ENCODE peak calls at places on chromosomes 3 and 15, in six cellular contexts. X is prostate gland, H is body of pancreas, F is ovary, R is A673, J is left lung. Y is an unnamed sample.
A peak's percentile ranks its signal among the peaks of the same experiment; 100 is the strongest.

GRCh38 chr3:49883992-49884391 is 14.3 kb upstream of the CAMKV start:
- DNase-seq in X (no peak), H (no peak), F (no peak), R (no peak), J (no peak), Y (no peak)

GRCh38 chr3:37935290-37935668 is 55.3 kb upstream of the VILL start:
- DNase-seq in X (no peak), H (no peak), F (no peak), R (no peak), J (no peak), Y (no peak)

GRCh38 chr3:73813291-73813977 is 188.7 kb upstream of the PDZRN3 start:
- DNase-seq in X (peak; percentile 21), H (no peak), F (no peak), R (peak; percentile 29), J (no peak), Y (peak; percentile 56)

GRCh38 chr15:39358441-39359041 is 222.3 kb upstream of the THBS1 start:
- DNase-seq in X (no peak), H (peak; percentile 51), F (peak; percentile 50), R (no peak), J (no peak), Y (no peak)

GRCh38 chr3:20400281-20400680 is 214.3 kb upstream of the SGO1 start:
- DNase-seq in X (no peak), H (no peak), F (no peak), R (no peak), J (no peak), Y (no peak)

GRCh38 chr15:39608741-39609140 is 27.9 kb downstream of the THBS1 start:
- DNase-seq in X (no peak), H (no peak), F (no peak), R (no peak), J (no peak), Y (no peak)

GRCh38 chr3:4974154-4974553 is 5.1 kb upstream of the BHLHE40 start:
- DNase-seq in X (no peak), H (no peak), F (no peak), R (no peak), J (no peak), Y (no peak)

GRCh38 chr3:126573492-126574117 is 14.9 kb upstream of the C3orf22 start:
- DNase-seq in X (no peak), H (no peak), F (no peak), R (no peak), J (peak; percentile 78), Y (peak; percentile 77)

GRCh38 chr3:71542548-71543370 is 40.8 kb downstream of the FOXP1 start:
- DNase-seq in X (peak; percentile 84), H (peak; percentile 36), F (peak; percentile 66), R (peak; percentile 80), J (peak; percentile 86), Y (peak; percentile 46)

GRCh38 chr15:33086500-33087141 is 107.9 kb downstream of the FMN1 start:
- DNase-seq in X (no peak), H (no peak), F (no peak), R (peak; percentile 60), J (no peak), Y (no peak)

GRCh38 chr15:90879730-90880366 is 4.5 kb upstream of the FES start:
- DNase-seq in X (no peak), H (no peak), F (no peak), R (no peak), J (peak; percentile 72), Y (no peak)

GRCh38 chr3:73765878-73766564 is 141.3 kb upstream of the PDZRN3 start:
- DNase-seq in X (no peak), H (no peak), F (no peak), R (no peak), J (no peak), Y (no peak)

GRCh38 chr3:62817678-62818077 is 57.5 kb downstream of the CADPS start:
- DNase-seq in X (no peak), H (no peak), F (no peak), R (no peak), J (no peak), Y (no peak)

GRCh38 chr3:16243706-16244490 is 20.8 kb downstream of the DPH3 start:
- DNase-seq in X (no peak), H (peak; percentile 17), F (no peak), R (peak; percentile 30), J (no peak), Y (no peak)

GRCh38 chr3:73140772-73141434 is 79.4 kb downstream of the EBLN2 start:
- DNase-seq in X (no peak), H (no peak), F (peak; percentile 46), R (no peak), J (no peak), Y (no peak)

GRCh38 chr15:61228025-61228901 is 839 bp downstream of the RORA start:
- DNase-seq in X (no peak), H (no peak), F (peak; percentile 47), R (peak; percentile 25), J (peak; percentile 72), Y (peak; percentile 26)

GRCh38 chr3:58463181-58463941 is 28.5 kb upstream of the KCTD6 start:
- DNase-seq in X (peak; percentile 63), H (peak; percentile 76), F (peak; percentile 58), R (peak; percentile 76), J (peak; percentile 87), Y (peak; percentile 70)

GRCh38 chr3:127406309-127407025 is 118.6 kb upstream of the PRR20G start:
- DNase-seq in X (no peak), H (no peak), F (peak; percentile 17), R (peak; percentile 23), J (no peak), Y (no peak)

GRCh38 chr3:195212033-195212748 is 58.8 kb downstream of the XXYLT1 start:
- DNase-seq in X (no peak), H (no peak), F (no peak), R (no peak), J (peak; percentile 49), Y (no peak)

GRCh38 chr15:92810418-92811138 is 89.5 kb upstream of the CHD2 start:
- DNase-seq in X (peak; percentile 79), H (peak; percentile 84), F (peak; percentile 83), R (no peak), J (no peak), Y (peak; percentile 55)

GRCh38 chr15:41869770-41870688 is 23.8 kb downstream of the SPTBN5 start:
- DNase-seq in X (no peak), H (no peak), F (no peak), R (no peak), J (no peak), Y (no peak)

GRCh38 chr15:77384086-77384485 is 35.8 kb downstream of the PEAK1 start:
- DNase-seq in X (no peak), H (no peak), F (no peak), R (no peak), J (no peak), Y (no peak)

GRCh38 chr3:51360806-51361205 is 24.3 kb upstream of the MANF start:
- DNase-seq in X (no peak), H (no peak), F (no peak), R (no peak), J (no peak), Y (no peak)

GRCh38 chr3:20046556-20046955 is 6.3 kb downstream of the KAT2B start:
- DNase-seq in X (no peak), H (no peak), F (no peak), R (no peak), J (no peak), Y (no peak)

GRCh38 chr15:77027111-77027696 is 32.3 kb downstream of the PSTPIP1 start:
- DNase-seq in X (no peak), H (peak; percentile 6), F (no peak), R (no peak), J (peak; percentile 42), Y (peak; percentile 5)

GRCh38 chr3:111690242-111690641 is 95.1 kb upstream of the ZBED2 start:
- DNase-seq in X (no peak), H (no peak), F (no peak), R (no peak), J (no peak), Y (no peak)

GRCh38 chr15:37093480-37094410 is 6.6 kb downstream of the MEIS2 start:
- DNase-seq in X (no peak), H (no peak), F (no peak), R (no peak), J (no peak), Y (peak; percentile 40)

GRCh38 chr3:142225885-142226215 is 465 bp upstream of the GK5 start:
- DNase-seq in X (no peak), H (no peak), F (no peak), R (no peak), J (no peak), Y (no peak)

GRCh38 chr15:65827065-65827464 is 35.0 kb upstream of the DENND4A start:
- DNase-seq in X (no peak), H (no peak), F (no peak), R (no peak), J (no peak), Y (no peak)

GRCh38 chr3:150699068-150699635 is 4.6 kb downstream of the ERICH6 start:
- DNase-seq in X (no peak), H (no peak), F (no peak), R (peak; percentile 24), J (no peak), Y (no peak)

GRCh38 chr3:150703756-150704344 is at the start of gene ERICH6:
- DNase-seq in X (peak; percentile 88), H (peak; percentile 93), F (peak; percentile 95), R (peak; percentile 93), J (peak; percentile 97), Y (peak; percentile 94)
- TF ChIP-seq CTCF in X (no peak), H (peak; percentile 54), F (no peak), R (no peak), J (peak; percentile 28), Y (no peak)

DNA sequence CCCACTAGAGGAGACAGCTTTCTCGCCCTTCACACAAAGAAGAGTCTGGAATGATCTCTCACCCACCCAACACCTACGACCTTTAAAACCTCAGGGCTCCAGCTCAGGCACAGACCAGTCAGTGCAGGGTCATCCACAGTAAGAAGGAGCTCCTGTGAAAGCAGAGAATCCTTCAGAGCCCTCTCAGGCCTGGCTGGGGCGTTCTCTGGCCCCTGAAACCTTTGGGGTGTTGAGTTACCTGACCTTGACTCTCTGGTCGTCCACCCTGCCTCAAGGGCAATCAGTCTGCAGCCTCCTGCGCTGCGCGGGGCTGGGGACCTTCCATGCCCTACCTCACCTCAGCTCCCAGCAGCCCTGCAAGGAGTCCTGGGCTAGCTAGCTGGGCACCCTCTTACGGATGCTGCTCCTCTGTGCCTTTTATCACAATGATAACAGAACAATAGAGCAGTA is 106.2 kb downstream of the ADCY5 start:
- DNase-seq in X (no peak), H (no peak), F (peak; percentile 28), R (no peak), J (no peak), Y (no peak)
- H3K4me1 ChIP-seq in X (no peaks in the 10 kb centered on the region), H (peaks cover 18% of the 10 kb centered on the region), F (peaks cover 13% of the 10 kb centered on the region), R (no peaks in the 10 kb centered on the region), J (no peaks in the 10 kb centered on the region), Y (peaks cover 2% of the 10 kb centered on the region)

GRCh38 chr3:122067588-122068240 is 12.6 kb downstream of the CD86 start:
- DNase-seq in X (no peak), H (no peak), F (no peak), R (no peak), J (no peak), Y (no peak)
- H3K4me3 ChIP-seq in X (no peak overlapping the region), H (no peak overlapping the region), F (no peak overlapping the region), R (no peak overlapping the region), J (no peak overlapping the region), Y (no peak overlapping the region)

DNA sequence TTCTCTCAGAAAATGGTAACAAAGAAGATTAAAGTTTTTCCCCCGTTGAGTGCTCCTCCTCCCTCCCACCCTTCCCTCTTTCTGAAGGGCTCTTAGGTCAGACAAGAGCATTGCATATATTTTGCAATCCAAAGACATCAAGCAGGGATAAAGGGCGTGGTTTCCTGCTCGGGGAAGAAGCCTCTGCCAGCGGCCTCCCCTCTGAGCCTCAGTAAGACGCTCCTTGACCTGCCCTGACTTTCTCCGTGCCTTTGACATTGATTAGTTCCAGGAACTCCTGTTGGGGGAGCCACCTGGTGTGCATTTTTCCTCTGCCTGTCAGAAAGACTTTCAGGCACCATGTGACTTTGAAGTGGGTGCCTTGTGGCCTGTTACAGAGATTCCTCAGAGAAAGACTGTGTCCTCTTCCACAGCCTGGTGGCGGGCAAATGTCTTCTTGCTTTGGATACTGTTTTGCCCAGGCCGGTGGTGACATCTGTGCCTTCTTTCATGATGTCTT is 87.2 kb upstream of the TBL1XR1 start:
- DNase-seq in X (no peak), H (peak; percentile 19), F (peak; percentile 42), R (peak; percentile 95), J (no peak), Y (peak; percentile 25)
- TF ChIP-seq CTCF in X (no peak), H (no peak), F (no peak), R (peak; percentile 19), J (no peak), Y (peak; percentile 10)